ENCODE peak calls at places on chromosomes 7 and 10, in five cellular contexts. Y is HepG2, I is K562, S is H1, N is GM12878. E is an unnamed sample.

GRCh38 chr7:121192834-121193233 is 136.0 kb upstream of the WNT16 start:
- DNase-seq in Y (no peak), I (no peak), S (no peak), N (no peak), E (no peak)

GRCh38 chr7:87747681-87748080 is 119.5 kb downstream of the RUNDC3B start:
- DNase-seq in Y (no peak), I (no peak), S (no peak), N (no peak), E (no peak)

GRCh38 chr7:70361821-70362220 is 763.5 kb downstream of the AUTS2 start:
- DNase-seq in Y (no peak), I (no peak), S (no peak), N (no peak), E (no peak)

GRCh38 chr7:4361774-4362173 is 320.3 kb upstream of the FOXK1 start:
- DNase-seq in Y (peak; percentile 7), I (no peak), S (no peak), N (no peak), E (no peak)

GRCh38 chr10:83332695-83333094 is 806.6 kb upstream of the GHITM start:
- DNase-seq in Y (no peak), I (no peak), S (no peak), N (no peak), E (no peak)

GRCh38 chr7:96174812-96175211 is 147.1 kb downstream of the SLC25A13 start:
- DNase-seq in Y (peak; percentile 54), I (no peak), S (peak; percentile 52), N (no peak), E (no peak)

GRCh38 chr7:21108182-21108581 is 319.7 kb upstream of the SP4 start:
- DNase-seq in Y (no peak), I (no peak), S (no peak), N (no peak), E (no peak)

GRCh38 chr10:127163632-127164031 is 32.8 kb downstream of the INSYN2A start:
- DNase-seq in Y (no peak), I (no peak), S (no peak), N (no peak), E (no peak)

GRCh38 chr10:70742537-70743429 is 42.4 kb downstream of the TBATA start:
- DNase-seq in Y (peak; percentile 57), I (peak; percentile 89), S (no peak), N (no peak), E (no peak)

GRCh38 chr7:134514663-134515062 is 12.7 kb upstream of the AKR1B10 start:
- DNase-seq in Y (peak; percentile 66), I (peak; percentile 82), S (no peak), N (peak; percentile 13), E (peak; percentile 83)

GRCh38 chr7:19117081-19117869 is at the start of gene TWIST1:
- DNase-seq in Y (no peak), I (no peak), S (peak; percentile 80), N (no peak), E (no peak)
- TF ChIP-seq JUND in Y (no peak), I (no peak), S (no peak), N (no peak), E (no peak)

DNA sequence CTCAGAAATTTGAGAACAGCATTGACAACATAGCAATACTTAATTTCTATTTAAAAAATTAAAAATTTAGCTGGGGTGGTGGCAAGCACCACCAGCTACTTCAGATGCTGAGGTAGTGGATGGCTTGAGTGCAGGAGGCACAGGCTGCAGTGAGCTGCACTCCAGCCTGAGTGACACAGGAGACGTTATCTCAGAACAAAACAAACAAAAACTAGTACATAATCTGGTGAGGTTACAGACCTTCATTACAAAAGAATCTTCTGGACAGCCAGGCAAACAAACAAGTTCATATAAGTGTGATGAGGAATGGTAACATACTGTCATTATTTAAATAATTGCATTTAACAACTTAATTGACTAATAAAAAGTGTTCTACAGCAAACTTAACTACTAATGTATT is 77.0 kb upstream of the OIT3 start:
- DNase-seq in Y (peak; percentile 26), I (no peak), S (no peak), N (no peak), E (no peak)
- TF ChIP-seq ZNF274 in Y (no peak), I (no peak), S (no peak), N (no peak), E (no peak)

GRCh38 chr7:106260136-106260561 is 24.6 kb downstream of the NAMPT start:
- DNase-seq in Y (no peak), I (no peak), S (no peak), N (no peak), E (no peak)
- TF ChIP-seq JUND in Y (no peak), I (no peak), S (no peak), N (no peak), E (no peak)

GRCh38 chr7:76292206-76292573 is 10.3 kb upstream of the HSPB1 start:
- DNase-seq in Y (peak; percentile 40), I (no peak), S (no peak), N (no peak), E (no peak)
- TF ChIP-seq ZNF274 in Y (no peak), I (no peak), S (no peak), N (no peak), E (no peak)